ENCODE peak calls at places on chromosomes 13 and 19, in five cellular contexts. One of them, this sample, is unnamed.

GRCh38 chr19:41862445-41862986 is 2.5 kb downstream of the RPS19 start:
- DNase-seq in mammary epithelial cell: no peak
- DNase-seq in stimulated activated naive CD8-positive, alpha-beta T cell treated with anti-CD3 and anti-CD28 coated beads, Interleukin-15, Interleukin-2, amounts not matched to agents 100 U/mL and 50 U/mL, for 24 hours: peak
- DNase-seq in T-helper 17 cell: no peak
- DNase-seq in fibroblast of the conjunctiva: no peak
- DNase-seq in this sample: no peak

GRCh38 chr13:61600360-61601033 is 184.8 kb upstream of the PCDH20 start:
- DNase-seq in stimulated activated naive CD8-positive, alpha-beta T cell treated with anti-CD3 and anti-CD28 coated beads, Interleukin-15, Interleukin-2, amounts not matched to agents 100 U/mL and 50 U/mL, for 24 hours: no peak
- DNase-seq in mammary epithelial cell: no peak
- DNase-seq in fibroblast of the conjunctiva: no peak
- DNase-seq in T-helper 17 cell: no peak
- DNase-seq in this sample: no peak

GRCh38 chr13:44274838-44275237 is 98.8 kb upstream of the SERP2 start:
- DNase-seq in T-helper 17 cell: no peak
- DNase-seq in stimulated activated naive CD8-positive, alpha-beta T cell treated with anti-CD3 and anti-CD28 coated beads, Interleukin-15, Interleukin-2, amounts not matched to agents 100 U/mL and 50 U/mL, for 24 hours: peak
- DNase-seq in fibroblast of the conjunctiva: no peak
- DNase-seq in mammary epithelial cell: no peak
- DNase-seq in this sample: no peak

GRCh38 chr19:27867981-27868380 is 1345.0 kb downstream of the UQCRFS1 start:
- DNase-seq in mammary epithelial cell: no peak
- DNase-seq in T-helper 17 cell: no peak
- DNase-seq in stimulated activated naive CD8-positive, alpha-beta T cell treated with anti-CD3 and anti-CD28 coated beads, Interleukin-15, Interleukin-2, amounts not matched to agents 100 U/mL and 50 U/mL, for 24 hours: no peak
- DNase-seq in fibroblast of the conjunctiva: no peak
- DNase-seq in this sample: no peak

GRCh38 chr19:34310494-34310981 is 54.5 kb upstream of the GPI start:
- DNase-seq in T-helper 17 cell: no peak
- DNase-seq in stimulated activated naive CD8-positive, alpha-beta T cell treated with anti-CD3 and anti-CD28 coated beads, Interleukin-15, Interleukin-2, amounts not matched to agents 100 U/mL and 50 U/mL, for 24 hours: no peak
- DNase-seq in fibroblast of the conjunctiva: no peak
- DNase-seq in mammary epithelial cell: no peak
- DNase-seq in this sample: no peak

GRCh38 chr13:98978280-98978679 is 416 bp upstream of the DOCK9 start:
- DNase-seq in mammary epithelial cell: peak
- DNase-seq in T-helper 17 cell: no peak
- DNase-seq in fibroblast of the conjunctiva: no peak
- DNase-seq in stimulated activated naive CD8-positive, alpha-beta T cell treated with anti-CD3 and anti-CD28 coated beads, Interleukin-15, Interleukin-2, amounts not matched to agents 100 U/mL and 50 U/mL, for 24 hours: no peak
- DNase-seq in this sample: peak

GRCh38 chr13:113938246-113938645 is 35.6 kb downstream of the C13orf46 start:
- DNase-seq in T-helper 17 cell: no peak
- DNase-seq in fibroblast of the conjunctiva: no peak
- DNase-seq in stimulated activated naive CD8-positive, alpha-beta T cell treated with anti-CD3 and anti-CD28 coated beads, Interleukin-15, Interleukin-2, amounts not matched to agents 100 U/mL and 50 U/mL, for 24 hours: no peak
- DNase-seq in mammary epithelial cell: no peak
- DNase-seq in this sample: no peak

GRCh38 chr19:46209051-46209450 is 20.5 kb upstream of the IGFL1 start:
- DNase-seq in T-helper 17 cell: no peak
- DNase-seq in stimulated activated naive CD8-positive, alpha-beta T cell treated with anti-CD3 and anti-CD28 coated beads, Interleukin-15, Interleukin-2, amounts not matched to agents 100 U/mL and 50 U/mL, for 24 hours: no peak
- DNase-seq in fibroblast of the conjunctiva: no peak
- DNase-seq in mammary epithelial cell: no peak
- DNase-seq in this sample: no peak

GRCh38 chr13:114235697-114236096 is 1.0 kb downstream of the CDC16 start:
- DNase-seq in stimulated activated naive CD8-positive, alpha-beta T cell treated with anti-CD3 and anti-CD28 coated beads, Interleukin-15, Interleukin-2, amounts not matched to agents 100 U/mL and 50 U/mL, for 24 hours: no peak
- DNase-seq in mammary epithelial cell: no peak
- DNase-seq in T-helper 17 cell: no peak
- DNase-seq in fibroblast of the conjunctiva: no peak
- DNase-seq in this sample: no peak

GRCh38 chr13:78382481-78382880 is 220.9 kb downstream of the POU4F1 start:
- DNase-seq in fibroblast of the conjunctiva: no peak
- DNase-seq in T-helper 17 cell: no peak
- DNase-seq in stimulated activated naive CD8-positive, alpha-beta T cell treated with anti-CD3 and anti-CD28 coated beads, Interleukin-15, Interleukin-2, amounts not matched to agents 100 U/mL and 50 U/mL, for 24 hours: no peak
- DNase-seq in mammary epithelial cell: no peak
- DNase-seq in this sample: no peak

GRCh38 chr13:37381502-37381901 is 217.1 kb downstream of the POSTN start:
- DNase-seq in fibroblast of the conjunctiva: no peak
- DNase-seq in T-helper 17 cell: no peak
- DNase-seq in mammary epithelial cell: no peak
- DNase-seq in stimulated activated naive CD8-positive, alpha-beta T cell treated with anti-CD3 and anti-CD28 coated beads, Interleukin-15, Interleukin-2, amounts not matched to agents 100 U/mL and 50 U/mL, for 24 hours: no peak
- DNase-seq in this sample: no peak

GRCh38 chr19:35484637-35485036 is 5.6 kb downstream of the KRTDAP start:
- DNase-seq in mammary epithelial cell: no peak
- DNase-seq in T-helper 17 cell: no peak
- DNase-seq in stimulated activated naive CD8-positive, alpha-beta T cell treated with anti-CD3 and anti-CD28 coated beads, Interleukin-15, Interleukin-2, amounts not matched to agents 100 U/mL and 50 U/mL, for 24 hours: peak
- DNase-seq in fibroblast of the conjunctiva: no peak
- DNase-seq in this sample: no peak

GRCh38 chr13:98451676-98452105 is 125.2 kb downstream of the STK24 start:
- DNase-seq in fibroblast of the conjunctiva: peak
- DNase-seq in mammary epithelial cell: no peak
- DNase-seq in T-helper 17 cell: no peak
- DNase-seq in stimulated activated naive CD8-positive, alpha-beta T cell treated with anti-CD3 and anti-CD28 coated beads, Interleukin-15, Interleukin-2, amounts not matched to agents 100 U/mL and 50 U/mL, for 24 hours: no peak
- DNase-seq in this sample: no peak

GRCh38 chr13:104750377-104750776 is 1684.2 kb upstream of the SLC10A2 start:
- DNase-seq in mammary epithelial cell: peak
- DNase-seq in stimulated activated naive CD8-positive, alpha-beta T cell treated with anti-CD3 and anti-CD28 coated beads, Interleukin-15, Interleukin-2, amounts not matched to agents 100 U/mL and 50 U/mL, for 24 hours: no peak
- DNase-seq in fibroblast of the conjunctiva: no peak
- DNase-seq in T-helper 17 cell: no peak
- DNase-seq in this sample: peak

GRCh38 chr19:37977992-37978391 is 71.0 kb downstream of the SIPA1L3 start:
- DNase-seq in fibroblast of the conjunctiva: no peak
- DNase-seq in T-helper 17 cell: no peak
- DNase-seq in stimulated activated naive CD8-positive, alpha-beta T cell treated with anti-CD3 and anti-CD28 coated beads, Interleukin-15, Interleukin-2, amounts not matched to agents 100 U/mL and 50 U/mL, for 24 hours: no peak
- DNase-seq in mammary epithelial cell: peak
- DNase-seq in this sample: peak

GRCh38 chr19:480016-480855 is 16.1 kb upstream of the MADCAM1 start:
- DNase-seq in T-helper 17 cell: no peak
- DNase-seq in mammary epithelial cell: peak
- DNase-seq in stimulated activated naive CD8-positive, alpha-beta T cell treated with anti-CD3 and anti-CD28 coated beads, Interleukin-15, Interleukin-2, amounts not matched to agents 100 U/mL and 50 U/mL, for 24 hours: peak
- DNase-seq in fibroblast of the conjunctiva: no peak
- DNase-seq in this sample: no peak

GRCh38 chr13:49259586-49259985 is 11.9 kb downstream of the CDADC1 start:
- DNase-seq in T-helper 17 cell: no peak
- DNase-seq in stimulated activated naive CD8-positive, alpha-beta T cell treated with anti-CD3 and anti-CD28 coated beads, Interleukin-15, Interleukin-2, amounts not matched to agents 100 U/mL and 50 U/mL, for 24 hours: no peak
- DNase-seq in mammary epithelial cell: no peak
- DNase-seq in fibroblast of the conjunctiva: no peak
- DNase-seq in this sample: no peak

GRCh38 chr19:35781650-35782049 is 6.3 kb downstream of the ARHGAP33 start:
- DNase-seq in fibroblast of the conjunctiva: no peak
- DNase-seq in stimulated activated naive CD8-positive, alpha-beta T cell treated with anti-CD3 and anti-CD28 coated beads, Interleukin-15, Interleukin-2, amounts not matched to agents 100 U/mL and 50 U/mL, for 24 hours: no peak
- DNase-seq in mammary epithelial cell: no peak
- DNase-seq in T-helper 17 cell: no peak
- DNase-seq in this sample: no peak

GRCh38 chr19:47653856-47654255 is 44.9 kb downstream of the BICRA start:
- DNase-seq in T-helper 17 cell: no peak
- DNase-seq in mammary epithelial cell: no peak
- DNase-seq in fibroblast of the conjunctiva: no peak
- DNase-seq in stimulated activated naive CD8-positive, alpha-beta T cell treated with anti-CD3 and anti-CD28 coated beads, Interleukin-15, Interleukin-2, amounts not matched to agents 100 U/mL and 50 U/mL, for 24 hours: no peak
- DNase-seq in this sample: no peak

GRCh38 chr19:49638360-49638759 is 1.6 kb downstream of the RRAS start:
- DNase-seq in stimulated activated naive CD8-positive, alpha-beta T cell treated with anti-CD3 and anti-CD28 coated beads, Interleukin-15, Interleukin-2, amounts not matched to agents 100 U/mL and 50 U/mL, for 24 hours: no peak
- DNase-seq in mammary epithelial cell: no peak
- DNase-seq in fibroblast of the conjunctiva: no peak
- DNase-seq in T-helper 17 cell: no peak
- DNase-seq in this sample: peak

GRCh38 chr19:7658219-7658686 is 10.6 kb upstream of the RETN start:
- DNase-seq in fibroblast of the conjunctiva: no peak
- DNase-seq in T-helper 17 cell: no peak
- DNase-seq in mammary epithelial cell: no peak
- DNase-seq in stimulated activated naive CD8-positive, alpha-beta T cell treated with anti-CD3 and anti-CD28 coated beads, Interleukin-15, Interleukin-2, amounts not matched to agents 100 U/mL and 50 U/mL, for 24 hours: peak
- DNase-seq in this sample: no peak

GRCh38 chr19:18846862-18847515 is 15.2 kb downstream of the UPF1 start:
- DNase-seq in fibroblast of the conjunctiva: peak
- DNase-seq in mammary epithelial cell: peak
- DNase-seq in T-helper 17 cell: peak
- DNase-seq in stimulated activated naive CD8-positive, alpha-beta T cell treated with anti-CD3 and anti-CD28 coated beads, Interleukin-15, Interleukin-2, amounts not matched to agents 100 U/mL and 50 U/mL, for 24 hours: peak
- DNase-seq in this sample: no peak

GRCh38 chr13:101520672-101521071 is 68.2 kb downstream of the ITGBL1 start:
- DNase-seq in stimulated activated naive CD8-positive, alpha-beta T cell treated with anti-CD3 and anti-CD28 coated beads, Interleukin-15, Interleukin-2, amounts not matched to agents 100 U/mL and 50 U/mL, for 24 hours: peak
- DNase-seq in T-helper 17 cell: no peak
- DNase-seq in fibroblast of the conjunctiva: no peak
- DNase-seq in mammary epithelial cell: peak
- DNase-seq in this sample: peak

GRCh38 chr13:32121316-32121715 is 89.7 kb downstream of the FRY start:
- DNase-seq in mammary epithelial cell: no peak
- DNase-seq in T-helper 17 cell: no peak
- DNase-seq in stimulated activated naive CD8-positive, alpha-beta T cell treated with anti-CD3 and anti-CD28 coated beads, Interleukin-15, Interleukin-2, amounts not matched to agents 100 U/mL and 50 U/mL, for 24 hours: no peak
- DNase-seq in fibroblast of the conjunctiva: peak
- DNase-seq in this sample: no peak

GRCh38 chr13:43915451-43915850 is 35.7 kb downstream of the LACC1 start:
- DNase-seq in mammary epithelial cell: no peak
- DNase-seq in fibroblast of the conjunctiva: no peak
- DNase-seq in T-helper 17 cell: no peak
- DNase-seq in stimulated activated naive CD8-positive, alpha-beta T cell treated with anti-CD3 and anti-CD28 coated beads, Interleukin-15, Interleukin-2, amounts not matched to agents 100 U/mL and 50 U/mL, for 24 hours: no peak
- DNase-seq in this sample: no peak

GRCh38 chr13:67574320-67575233 is 344.4 kb upstream of the PCDH9 start:
- DNase-seq in stimulated activated naive CD8-positive, alpha-beta T cell treated with anti-CD3 and anti-CD28 coated beads, Interleukin-15, Interleukin-2, amounts not matched to agents 100 U/mL and 50 U/mL, for 24 hours: no peak
- DNase-seq in fibroblast of the conjunctiva: peak
- DNase-seq in mammary epithelial cell: peak
- DNase-seq in T-helper 17 cell: no peak
- DNase-seq in this sample: peak

GRCh38 chr13:112186091-112186490 is 119.1 kb downstream of the SOX1 start:
- DNase-seq in mammary epithelial cell: no peak
- DNase-seq in T-helper 17 cell: no peak
- DNase-seq in fibroblast of the conjunctiva: no peak
- DNase-seq in stimulated activated naive CD8-positive, alpha-beta T cell treated with anti-CD3 and anti-CD28 coated beads, Interleukin-15, Interleukin-2, amounts not matched to agents 100 U/mL and 50 U/mL, for 24 hours: no peak
- DNase-seq in this sample: no peak

GRCh38 chr19:38975861-38976271 is 324 bp upstream of the FBXO17 start:
- DNase-seq in T-helper 17 cell: no peak
- DNase-seq in stimulated activated naive CD8-positive, alpha-beta T cell treated with anti-CD3 and anti-CD28 coated beads, Interleukin-15, Interleukin-2, amounts not matched to agents 100 U/mL and 50 U/mL, for 24 hours: no peak
- DNase-seq in mammary epithelial cell: no peak
- DNase-seq in fibroblast of the conjunctiva: no peak
- DNase-seq in this sample: no peak

GRCh38 chr19:3494559-3494958 is 5.9 kb downstream of the DOHH start:
- DNase-seq in T-helper 17 cell: no peak
- DNase-seq in stimulated activated naive CD8-positive, alpha-beta T cell treated with anti-CD3 and anti-CD28 coated beads, Interleukin-15, Interleukin-2, amounts not matched to agents 100 U/mL and 50 U/mL, for 24 hours: peak
- DNase-seq in fibroblast of the conjunctiva: no peak
- DNase-seq in mammary epithelial cell: no peak
- DNase-seq in this sample: no peak

GRCh38 chr19:13835791-13836723 is 40.8 kb downstream of the ZSWIM4 start:
- DNase-seq in fibroblast of the conjunctiva: no peak
- DNase-seq in T-helper 17 cell: no peak
- DNase-seq in mammary epithelial cell: no peak
- DNase-seq in stimulated activated naive CD8-positive, alpha-beta T cell treated with anti-CD3 and anti-CD28 coated beads, Interleukin-15, Interleukin-2, amounts not matched to agents 100 U/mL and 50 U/mL, for 24 hours: no peak
- DNase-seq in this sample: peak

GRCh38 chr13:36332986-36333385 is 13.2 kb downstream of the SPART start:
- DNase-seq in T-helper 17 cell: no peak
- DNase-seq in mammary epithelial cell: peak
- DNase-seq in fibroblast of the conjunctiva: no peak
- DNase-seq in stimulated activated naive CD8-positive, alpha-beta T cell treated with anti-CD3 and anti-CD28 coated beads, Interleukin-15, Interleukin-2, amounts not matched to agents 100 U/mL and 50 U/mL, for 24 hours: no peak
- DNase-seq in this sample: no peak

GRCh38 chr13:44101347-44102083 is 221.8 kb downstream of the LACC1 start:
- DNase-seq in fibroblast of the conjunctiva: no peak
- DNase-seq in mammary epithelial cell: no peak
- DNase-seq in stimulated activated naive CD8-positive, alpha-beta T cell treated with anti-CD3 and anti-CD28 coated beads, Interleukin-15, Interleukin-2, amounts not matched to agents 100 U/mL and 50 U/mL, for 24 hours: no peak
- DNase-seq in T-helper 17 cell: no peak
- DNase-seq in this sample: no peak

GRCh38 chr19:31146546-31147183 is 202.6 kb downstream of the TSHZ3 start:
- DNase-seq in fibroblast of the conjunctiva: no peak
- DNase-seq in stimulated activated naive CD8-positive, alpha-beta T cell treated with anti-CD3 and anti-CD28 coated beads, Interleukin-15, Interleukin-2, amounts not matched to agents 100 U/mL and 50 U/mL, for 24 hours: no peak
- DNase-seq in T-helper 17 cell: no peak
- DNase-seq in mammary epithelial cell: peak
- DNase-seq in this sample: peak

This sample was measured in foreskin keratinocyte.